ENCODE peak calls at places on chromosome 11, in eight cellular contexts. K is heart left ventricle, V is coronary artery, O is H9, G is pancreas, I is lower leg skin, P is neural crest cell, B is astrocyte. J is an unnamed sample.

GRCh38 chr11:134800130-134800529 is 388.1 kb upstream of the B3GAT1 start:
- DNase-seq in K (no peak), B (no peak), V (no peak), I (no peak), O (no peak), G (no peak), P (no peak), J (no peak)

GRCh38 chr11:101321222-101321621 is 191.6 kb upstream of the PGR start:
- DNase-seq in I (no peak), O (peak), G (no peak), B (no peak), V (no peak), K (no peak), P (no peak), J (no peak)

GRCh38 chr11:67267188-67268035 is 1.1 kb downstream of the GRK2 start:
- DNase-seq in O (no peak), I (no peak), G (peak), B (no peak), V (peak), P (no peak), K (peak), J (no peak)

GRCh38 chr11:45669146-45669545 is 3.7 kb upstream of the CHST1 start:
- DNase-seq in G (no peak), K (no peak), V (no peak), P (no peak), B (no peak), O (no peak), I (no peak), J (no peak)

GRCh38 chr11:58845342-58845741 is 838 bp upstream of the GLYATL2 start:
- DNase-seq in V (no peak), G (no peak), O (no peak), P (no peak), K (no peak), I (no peak), B (no peak), J (no peak)

GRCh38 chr11:134110252-134110651 is 41.4 kb downstream of the JAM3 start:
- DNase-seq in K (no peak), P (no peak), B (no peak), O (no peak), G (no peak), I (no peak), V (no peak), J (no peak)

GRCh38 chr11:19832166-19832750 is 119.6 kb downstream of the NAV2 start:
- DNase-seq in V (no peak), O (no peak), K (no peak), P (peak), G (no peak), I (no peak), B (no peak), J (no peak)

GRCh38 chr11:133824593-133824992 is 20.7 kb downstream of the SPATA19 start:
- DNase-seq in K (no peak), V (peak), B (no peak), I (peak), P (no peak), O (peak), G (no peak), J (no peak)

GRCh38 chr11:61922539-61922938 is 5.2 kb upstream of the RAB3IL1 start:
- DNase-seq in B (peak), G (peak), I (peak), V (peak), P (no peak), O (no peak), K (peak), J (no peak)

GRCh38 chr11:105033344-105033743 is 1.6 kb downstream of the CASP1 start:
- DNase-seq in K (no peak), B (no peak), I (no peak), V (no peak), G (no peak), P (no peak), O (no peak), J (no peak)

GRCh38 chr11:33461726-33462125 is 204.5 kb downstream of the HIPK3 start:
- DNase-seq in G (no peak), K (no peak), B (no peak), P (no peak), V (no peak), I (no peak), O (no peak), J (no peak)

GRCh38 chr11:107623183-107623582 is 32.2 kb downstream of the ELMOD1 start:
- DNase-seq in B (peak), G (no peak), I (no peak), O (no peak), V (no peak), P (no peak), K (no peak), J (no peak)

GRCh38 chr11:109309153-109309552 is 112.8 kb upstream of the C11orf87 start:
- DNase-seq in I (no peak), V (no peak), O (no peak), G (no peak), K (no peak), B (peak), P (no peak), J (no peak)

GRCh38 chr11:2997406-2997805 is 5.3 kb upstream of the NAP1L4 start:
- DNase-seq in O (no peak), G (no peak), I (peak), P (no peak), K (no peak), V (peak), B (no peak), J (no peak)

GRCh38 chr11:112477929-112478317 is 217.3 kb upstream of the PLET1 start:
- DNase-seq in O (no peak), K (no peak), P (no peak), V (no peak), I (no peak), B (no peak), G (no peak), J (no peak)

GRCh38 chr11:70255717-70256116 is 14.8 kb upstream of the PPFIA1 start:
- DNase-seq in K (no peak), G (no peak), I (no peak), B (no peak), P (no peak), V (no peak), O (no peak), J (no peak)

GRCh38 chr11:92342886-92343285 is 118.3 kb downstream of the FAT3 start:
- DNase-seq in G (no peak), P (no peak), B (no peak), V (no peak), O (no peak), I (no peak), K (no peak), J (no peak)

GRCh38 chr11:62850911-62851806 is 11.8 kb upstream of the WDR74 start:
- DNase-seq in I (no peak), K (no peak), O (peak), V (no peak), B (no peak), G (no peak), P (no peak), J (no peak)

GRCh38 chr11:58577441-58578135 is 1.3 kb upstream of the ZFP91 start:
- DNase-seq in V (no peak), P (no peak), O (no peak), G (peak), K (peak), B (peak), I (peak), J (peak)

GRCh38 chr11:131622193-131622592 is 251.8 kb downstream of the NTM start:
- DNase-seq in B (no peak), O (no peak), I (no peak), K (no peak), G (no peak), V (no peak), P (no peak), J (no peak)

GRCh38 chr11:7893792-7894191 is 37.3 kb downstream of the OR10A6 start:
- DNase-seq in K (no peak), B (no peak), G (peak), O (no peak), P (no peak), I (no peak), V (no peak), J (no peak)

GRCh38 chr11:45041556-45041955 is 90.9 kb upstream of the TP53I11 start:
- DNase-seq in P (no peak), O (no peak), I (no peak), G (no peak), V (no peak), B (no peak), K (no peak), J (no peak)

GRCh38 chr11:102157219-102157618 is 47.0 kb downstream of the YAP1 start:
- DNase-seq in B (peak), I (no peak), V (no peak), G (peak), K (peak), P (no peak), O (no peak), J (no peak)

GRCh38 chr11:11748706-11749365 is 92.9 kb upstream of the USP47 start:
- DNase-seq in B (peak), O (no peak), V (no peak), P (no peak), I (no peak), K (no peak), G (no peak), J (no peak)

GRCh38 chr11:128518493-128519207 is 68.7 kb downstream of the ETS1 start:
- DNase-seq in K (no peak), P (no peak), I (no peak), G (no peak), B (no peak), O (no peak), V (no peak), J (no peak)

GRCh38 chr11:133842053-133842452 is 3.3 kb downstream of the SPATA19 start:
- DNase-seq in P (no peak), K (peak), O (no peak), G (no peak), I (peak), B (no peak), V (peak), J (no peak)

GRCh38 chr11:18192988-18193387 is 20.4 kb downstream of the MRGPRX4 start:
- DNase-seq in K (no peak), I (no peak), P (no peak), V (no peak), O (peak), G (no peak), B (no peak), J (no peak)

GRCh38 chr11:16511109-16511806 is 154.9 kb upstream of the SOX6 start:
- DNase-seq in K (no peak), I (no peak), P (no peak), V (no peak), B (peak), G (no peak), O (no peak), J (no peak)

GRCh38 chr11:8103909-8104308 is 22.9 kb downstream of the TUB start:
- DNase-seq in I (no peak), V (no peak), O (no peak), B (no peak), G (no peak), K (no peak), P (no peak), J (no peak)

GRCh38 chr11:16299884-16300778 is 56.2 kb downstream of the SOX6 start:
- DNase-seq in I (no peak), P (no peak), G (no peak), O (no peak), B (no peak), K (no peak), V (no peak), J (no peak)

GRCh38 chr11:133134561-133135173 is 397.6 kb downstream of the OPCML start:
- DNase-seq in O (peak), B (peak), V (no peak), G (peak), P (peak), I (no peak), K (peak), J (peak)

GRCh38 chr11:35486446-35486845 is 39.0 kb downstream of the PAMR1 start:
- DNase-seq in V (no peak), I (no peak), O (no peak), P (no peak), K (no peak), B (no peak), G (no peak), J (no peak)

DNA sequence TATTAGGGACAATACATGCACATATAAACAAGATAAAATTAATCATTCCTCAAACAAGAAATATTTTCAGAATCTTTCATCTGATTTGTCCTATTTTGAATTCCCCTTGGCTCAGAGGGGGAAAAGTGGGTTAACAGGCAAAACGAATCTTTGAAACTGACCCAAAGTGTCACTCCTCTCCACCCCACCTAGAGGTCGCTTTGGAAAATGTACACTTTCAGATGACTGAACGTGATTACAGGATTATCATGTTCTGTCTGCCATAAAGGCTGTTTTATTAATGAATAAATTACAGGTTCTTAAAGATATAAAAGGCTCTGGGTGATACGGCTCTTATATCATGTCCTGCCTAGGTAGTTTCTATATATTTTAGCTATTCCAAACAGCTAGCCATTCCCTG is 1735.0 kb downstream of the LRRC4C start:
- DNase-seq in K (no peak), B (no peak), P (no peak), O (no peak), G (no peak), V (no peak), I (no peak), J (no peak)
- TF ChIP-seq CTCF in K (no peak), B (no peak), P (peak), O (peak), G (no peak), V (no peak), I (no peak), J (no peak)

GRCh38 chr11:819943-820649 is 1.4 kb downstream of the PNPLA2 start:
- DNase-seq in K (peak), B (peak), I (peak), V (peak), P (no peak), O (peak), G (peak), J (peak)

GRCh38 chr11:820655-821512 is 2.2 kb downstream of the PNPLA2 start:
- DNase-seq in O (no peak), B (peak), G (peak), V (peak), K (peak), I (peak), P (no peak), J (no peak)

GRCh38 chr11:818396-819128 is at the start of gene PNPLA2:
- DNase-seq in P (no peak), B (no peak), V (no peak), I (no peak), O (no peak), G (no peak), K (no peak), J (no peak)

GRCh38 chr11:821513-822371 is 3.0 kb downstream of the PNPLA2 start:
- DNase-seq in V (no peak), O (no peak), I (no peak), P (no peak), G (no peak), K (peak), B (no peak), J (no peak)

DNA sequence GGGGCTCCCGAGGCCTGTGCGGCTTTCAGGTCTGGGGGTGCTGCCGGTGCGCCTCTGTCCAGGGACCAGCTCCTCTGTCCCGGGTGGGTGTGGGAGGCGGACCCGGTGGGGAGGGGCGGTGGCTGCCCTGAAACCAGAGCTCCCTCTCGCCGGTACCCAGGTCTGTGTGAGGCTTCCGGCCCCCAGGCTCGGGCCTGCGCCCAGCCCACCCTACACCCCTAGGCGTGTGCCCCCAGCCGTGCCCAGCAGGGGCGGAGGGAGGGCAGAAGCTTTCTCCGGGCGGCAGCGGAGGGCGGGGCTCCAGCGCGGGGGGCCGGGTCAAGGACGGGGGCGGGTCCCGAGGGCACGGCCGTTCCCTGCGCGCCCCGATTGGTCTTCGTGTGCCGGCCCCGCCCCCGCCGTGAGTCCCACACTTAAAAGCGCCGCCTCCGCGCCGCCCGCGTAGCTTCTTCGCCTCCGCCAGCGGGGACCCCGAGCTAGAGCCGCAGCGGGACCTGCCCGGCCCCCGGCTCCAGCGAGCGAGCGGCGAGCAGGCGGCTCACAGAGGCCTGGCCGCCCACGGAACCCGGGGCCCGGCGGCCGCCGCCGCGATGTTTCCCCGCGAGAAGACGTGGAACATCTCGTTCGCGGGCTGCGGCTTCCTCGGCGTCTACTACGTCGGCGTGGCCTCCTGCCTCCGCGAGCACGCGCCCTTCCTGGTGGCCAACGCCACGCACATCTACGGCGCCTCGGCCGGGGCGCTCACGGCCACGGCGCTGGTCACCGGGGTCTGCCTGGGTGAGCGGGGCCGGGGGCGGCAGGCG is 616 bp downstream of the PNPLA2 start:
- DNase-seq in I (peak), P (peak), O (peak), B (peak), G (peak), V (peak), K (peak), J (peak)
- TF ChIP-seq CTCF in I (no peak), P (peak), O (no peak), B (no peak), G (no peak), V (no peak), K (no peak), J (no peak)

GRCh38 chr11:78666675-78667129 is 92.0 kb upstream of the NARS2 start:
- DNase-seq in O (no peak), V (no peak), B (peak), P (no peak), K (no peak), G (no peak), I (peak), J (no peak)

GRCh38 chr11:78667462-78667861 is 92.8 kb upstream of the NARS2 start:
- DNase-seq in I (peak), G (no peak), V (no peak), B (no peak), K (no peak), P (no peak), O (no peak), J (no peak)

GRCh38 chr11:78662811-78663210 is 88.1 kb upstream of the NARS2 start:
- DNase-seq in B (no peak), I (peak), K (no peak), P (no peak), V (peak), G (no peak), O (peak), J (no peak)

GRCh38 chr11:78660451-78660850 is 85.8 kb upstream of the NARS2 start:
- DNase-seq in B (peak), O (peak), V (peak), I (peak), G (no peak), K (no peak), P (no peak), J (no peak)

GRCh38 chr11:78664606-78665005 is 89.9 kb upstream of the NARS2 start:
- DNase-seq in G (no peak), P (no peak), B (no peak), I (no peak), V (no peak), O (no peak), K (no peak), J (no peak)
- TF ChIP-seq CTCF in G (no peak), P (no peak), B (no peak), I (no peak), V (no peak), O (no peak), K (no peak), J (no peak)

GRCh38 chr11:74226907-74227306 is 55.8 kb downstream of the PPME1 start:
- DNase-seq in G (no peak), B (no peak), V (no peak), I (no peak), K (peak), P (no peak), O (no peak), J (no peak)
- TF ChIP-seq CTCF in G (no peak), B (no peak), V (no peak), I (no peak), K (no peak), P (no peak), O (peak), J (no peak)

GRCh38 chr11:122786896-122787295 is 51.4 kb upstream of the CRTAM start:
- DNase-seq in K (no peak), O (no peak), P (no peak), B (no peak), I (no peak), V (no peak), G (no peak), J (no peak)

GRCh38 chr11:122791836-122792235 is 46.5 kb upstream of the CRTAM start:
- DNase-seq in K (no peak), G (no peak), I (no peak), O (no peak), P (no peak), V (no peak), B (peak), J (no peak)

GRCh38 chr11:122791411-122791810 is 46.9 kb upstream of the CRTAM start:
- DNase-seq in V (peak), B (no peak), P (no peak), O (no peak), G (no peak), I (no peak), K (no peak), J (no peak)

GRCh38 chr11:122789916-122790315 is 48.4 kb upstream of the CRTAM start:
- DNase-seq in B (no peak), G (no peak), V (peak), K (no peak), O (no peak), P (no peak), I (no peak), J (no peak)

DNA sequence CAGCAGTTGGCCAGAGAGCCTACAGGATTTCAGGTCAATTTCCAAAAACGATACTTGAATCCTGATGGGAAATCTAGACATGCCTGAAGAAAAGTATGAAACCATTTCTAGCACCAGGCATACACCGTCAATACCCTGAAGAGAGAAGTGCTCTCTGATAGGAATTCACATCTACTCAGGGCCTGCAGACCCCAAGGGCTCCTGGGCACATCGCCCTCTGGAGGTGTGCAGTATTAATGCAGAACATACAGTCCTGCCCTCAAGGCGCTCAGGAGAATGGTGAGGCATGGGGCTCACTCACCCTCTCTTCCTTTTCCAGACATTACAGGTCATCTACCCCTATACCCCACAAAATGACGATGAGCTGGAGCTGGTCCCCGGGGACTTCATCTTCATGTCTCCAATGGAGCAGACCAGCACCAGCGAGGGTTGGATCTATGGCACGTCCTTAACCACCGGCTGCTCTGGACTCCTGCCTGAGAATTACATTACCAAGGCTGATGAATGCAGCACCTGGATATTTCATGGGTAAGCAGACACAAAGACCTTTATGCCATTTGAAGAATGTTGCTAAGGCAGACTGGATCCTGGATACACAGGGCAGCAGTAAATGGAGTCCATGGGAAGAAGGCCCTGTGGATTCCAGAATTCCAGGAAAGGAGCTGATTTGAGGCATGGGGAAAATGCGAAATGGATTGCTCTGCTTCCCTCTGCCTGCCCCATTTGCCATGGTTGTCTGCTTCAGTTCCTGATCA is 49.3 kb upstream of the CRTAM start:
- DNase-seq in G (no peak), P (no peak), V (peak), I (no peak), K (no peak), O (no peak), B (no peak), J (no peak)
- TF ChIP-seq CTCF in G (no peak), P (peak), V (no peak), I (no peak), K (peak), O (peak), B (no peak), J (peak)

GRCh38 chr11:116680349-116681125 is 92.2 kb downstream of the BUD13 start:
- DNase-seq in K (no peak), P (no peak), O (no peak), I (no peak), B (no peak), G (no peak), V (no peak), J (no peak)
- TF ChIP-seq CTCF in K (no peak), P (peak), O (no peak), I (no peak), B (no peak), G (no peak), V (no peak), J (no peak)

GRCh38 chr11:88101881-88102594 is 73.2 kb downstream of the RAB38 start:
- DNase-seq in I (no peak), G (no peak), P (no peak), B (no peak), V (no peak), K (no peak), O (no peak), J (no peak)
- TF ChIP-seq CTCF in I (no peak), G (no peak), P (no peak), B (no peak), V (no peak), K (no peak), O (no peak), J (no peak)

J was measured in GM13977.